ENCODE peak calls at places on chromosomes 5 and 9, in nine cellular contexts. L is lower leg skin, S is tibial nerve, K is esophagus squamous epithelium, M is HCT116, W is heart left ventricle, O is prostate gland, D is transverse colon, N is suprapubic skin. P is an unnamed sample.

GRCh38 chr9:122128432-122129343 is 30.9 kb downstream of the NDUFA8 start:
- DNase-seq in K (no peak), L (no peak), N (peak; percentile 45), M (no peak), O (no peak), W (peak; percentile 72), S (no peak), D (no peak), P (peak; percentile 40)

GRCh38 chr9:81077572-81077971 is 611.8 kb downstream of the TLE1 start:
- DNase-seq in M (no peak), W (no peak), S (no peak), L (no peak), O (no peak), N (no peak), D (no peak), K (no peak), P (no peak)

GRCh38 chr5:29134418-29134817 is 2059.1 kb upstream of the CDH6 start:
- DNase-seq in K (no peak), O (no peak), S (no peak), D (no peak), W (no peak), N (no peak), L (no peak), M (no peak), P (no peak)

GRCh38 chr5:131589510-131590348 is 45.3 kb downstream of the RAPGEF6 start:
- DNase-seq in W (no peak), O (no peak), L (no peak), M (peak; percentile 34), S (no peak), K (no peak), D (peak; percentile 26), N (no peak), P (no peak)

GRCh38 chr9:121976751-121977150 is 116.4 kb downstream of the TTLL11 start:
- DNase-seq in W (no peak), L (no peak), O (no peak), D (no peak), N (no peak), K (no peak), M (no peak), S (no peak), P (no peak)

GRCh38 chr5:175749591-175749990 is 91.7 kb downstream of the HRH2 start:
- DNase-seq in L (peak; percentile 65), D (no peak), M (no peak), K (no peak), O (no peak), W (no peak), N (no peak), S (no peak), P (no peak)

GRCh38 chr5:68848086-68848485 is 245.7 kb upstream of the SLC30A5 start:
- DNase-seq in M (no peak), K (no peak), W (no peak), L (no peak), O (no peak), S (no peak), D (no peak), N (no peak), P (no peak)

GRCh38 chr9:121498487-121499176 is 1.0 kb downstream of the GGTA1 start:
- DNase-seq in K (no peak), N (no peak), S (no peak), D (no peak), M (no peak), L (peak; percentile 89), W (peak; percentile 53), O (peak; percentile 22), P (peak; percentile 42)

GRCh38 chr5:147887026-147887627 is 8.6 kb downstream of the SCGB3A2 start:
- DNase-seq in M (peak; percentile 12), N (no peak), D (no peak), O (peak; percentile 51), K (no peak), S (no peak), L (no peak), W (no peak), P (no peak)

GRCh38 chr9:121321039-121321503 is 49.0 kb downstream of the STOM start:
- DNase-seq in M (no peak), S (no peak), L (peak; percentile 85), K (no peak), D (no peak), N (no peak), W (no peak), O (no peak), P (no peak)

GRCh38 chr5:68288756-68289134 is 73.2 kb downstream of the PIK3R1 start:
- DNase-seq in S (no peak), N (no peak), O (peak; percentile 50), D (no peak), W (no peak), M (no peak), L (no peak), K (no peak), P (no peak)

GRCh38 chr9:75626860-75627259 is 263.6 kb upstream of the PCSK5 start:
- DNase-seq in M (no peak), W (no peak), K (no peak), O (no peak), N (no peak), D (no peak), L (no peak), S (no peak), P (no peak)
- H3K4me3 ChIP-seq in M (no peak overlapping the region), W (no peak overlapping the region), K (no peak overlapping the region), O (no peak overlapping the region), N (no peak overlapping the region), D (no peak overlapping the region), L (no peak overlapping the region), S (no peak overlapping the region), P (no peak overlapping the region)

GRCh38 chr5:1847056-1847455 is 35.7 kb downstream of the IRX4 start:
- DNase-seq in O (no peak), N (no peak), D (no peak), W (no peak), K (no peak), S (no peak), L (no peak), M (no peak), P (no peak)

GRCh38 chr5:1842026-1842819 is 40.5 kb downstream of the IRX4 start:
- DNase-seq in D (no peak), K (no peak), L (no peak), S (no peak), N (no peak), W (no peak), O (no peak), M (no peak), P (no peak)

GRCh38 chr5:1845696-1846095 is 37.0 kb downstream of the IRX4 start:
- DNase-seq in L (no peak), S (no peak), O (no peak), M (no peak), K (no peak), W (no peak), N (no peak), D (no peak), P (no peak)

GRCh38 chr5:1846583-1846982 is 36.1 kb downstream of the IRX4 start:
- DNase-seq in M (no peak), O (no peak), L (no peak), W (no peak), D (no peak), S (no peak), K (no peak), N (no peak), P (peak; percentile 55)

DNA sequence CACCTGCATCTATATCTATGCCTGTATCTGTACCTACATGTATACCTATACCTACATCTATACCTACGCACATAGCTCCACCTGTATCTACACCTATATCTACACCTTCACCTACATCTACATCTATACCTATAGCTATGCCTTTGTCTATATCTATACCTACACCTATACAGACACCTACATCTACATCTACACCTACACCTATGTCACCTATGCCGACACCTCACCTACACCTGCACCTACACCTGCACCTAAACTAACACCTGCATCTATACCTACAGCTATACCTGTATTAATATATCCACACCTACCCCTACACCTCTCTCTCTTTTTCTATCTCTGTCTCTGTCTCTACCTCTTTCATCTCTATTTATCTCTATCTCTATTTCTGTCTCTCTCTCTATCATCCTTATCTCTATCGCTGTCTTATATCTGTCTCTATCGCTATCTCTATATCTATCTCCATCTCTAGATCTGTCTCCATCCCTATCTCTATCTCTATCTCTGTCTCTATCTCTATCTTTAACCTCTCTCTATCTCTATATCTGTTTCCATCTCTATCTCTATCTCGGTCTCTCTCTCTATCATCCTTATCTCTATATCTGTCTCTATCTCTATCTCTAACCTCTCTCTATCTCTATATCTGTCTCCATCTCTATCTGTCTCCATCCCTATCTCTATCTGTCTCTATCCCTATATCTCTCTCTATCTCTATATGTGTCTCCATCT is 37.9 kb downstream of the IRX4 start:
- DNase-seq in S (no peak), K (no peak), W (no peak), N (no peak), L (no peak), D (no peak), O (no peak), M (no peak), P (no peak)
- TF ChIP-seq POLR2A in S (no peak), K (no peak), W (no peak), N (no peak), L (no peak), D (no peak), O (no peak), M (no peak), P (no peak)

GRCh38 chr5:101084353-101084752 is 181.3 kb upstream of the ST8SIA4 start:
- DNase-seq in O (no peak), M (no peak), D (no peak), W (no peak), K (no peak), N (no peak), S (no peak), L (no peak), P (no peak)

GRCh38 chr5:101080485-101081240 is 177.6 kb upstream of the ST8SIA4 start:
- DNase-seq in M (no peak), D (no peak), N (no peak), O (no peak), K (no peak), W (peak; percentile 17), L (no peak), S (no peak), P (no peak)
- H3K4me3 ChIP-seq in M (no peak overlapping the region), D (no peak overlapping the region), N (no peak overlapping the region), O (no peak overlapping the region), K (no peak overlapping the region), W (no peak overlapping the region), L (no peak overlapping the region), S (no peak overlapping the region), P (no peak overlapping the region)

GRCh38 chr9:16304301-16304700 is 566.2 kb downstream of the BNC2 start:
- DNase-seq in O (no peak), K (no peak), N (no peak), M (no peak), S (no peak), D (no peak), L (peak; percentile 59), W (no peak), P (no peak)

GRCh38 chr9:16308645-16309044 is 561.8 kb downstream of the BNC2 start:
- DNase-seq in N (no peak), O (no peak), K (no peak), M (no peak), S (no peak), D (no peak), W (no peak), L (no peak), P (no peak)

GRCh38 chr9:16310288-16311145 is 560.0 kb downstream of the BNC2 start:
- DNase-seq in O (no peak), D (no peak), K (no peak), S (no peak), M (no peak), N (no peak), W (no peak), L (peak; percentile 76), P (no peak)

GRCh38 chr9:16309350-16310271 is 560.9 kb downstream of the BNC2 start:
- DNase-seq in K (no peak), L (peak; percentile 80), W (peak; percentile 43), D (peak; percentile 17), S (peak; percentile 54), M (no peak), O (no peak), N (no peak), P (peak; percentile 58)

GRCh38 chr9:16307626-16308195 is 562.8 kb downstream of the BNC2 start:
- DNase-seq in N (no peak), K (no peak), W (no peak), M (no peak), L (no peak), S (no peak), O (no peak), D (no peak), P (no peak)
- TF ChIP-seq POLR2A in N (no peak), K (no peak), W (no peak), M (no peak), L (no peak), S (no peak), O (no peak), D (no peak), P (no peak)